ENCODE peak calls at places on chromosomes 4 and X, in eight cellular contexts. J is fibroblast of mammary gland, G is GM12865, D is NB4, U is choroid plexus epithelial cell, M is progenitor cell of endocrine pancreas, F is endothelial cell of umbilical vein, H is GM13977. S is an unnamed sample.

GRCh38 chr4:20773144-20773997 is 73.1 kb downstream of the PACRGL start:
- DNase-seq in G (peak), D (peak), H (peak), J (peak), F (peak), U (peak), M (peak), S (peak)

GRCh38 chrX:12770440-12770839 is 20.8 kb upstream of the PRPS2 start:
- DNase-seq in D (peak), U (peak), F (peak), J (peak), G (peak), H (no peak), M (no peak), S (no peak)

GRCh38 chr4:48944659-48945290 is 38.2 kb upstream of the OCIAD2 start:
- DNase-seq in U (no peak), M (no peak), H (peak), F (no peak), G (peak), J (no peak), D (peak), S (no peak)

GRCh38 chr4:85228264-85228663 is 246.7 kb upstream of the ARHGAP24 start:
- DNase-seq in H (no peak), J (no peak), D (peak), G (peak), F (no peak), U (peak), M (no peak), S (no peak)

GRCh38 chr4:80989921-80990544 is 40.5 kb upstream of the BMP3 start:
- DNase-seq in G (peak), D (peak), F (peak), U (peak), J (peak), M (no peak), H (peak), S (no peak)

GRCh38 chr4:104897297-104897645 is 249.4 kb upstream of the TET2 start:
- DNase-seq in J (peak), F (no peak), H (no peak), D (no peak), U (peak), G (no peak), M (no peak), S (no peak)

GRCh38 chrX:39398973-39399268 is 597.7 kb downstream of the MID1IP1 start:
- DNase-seq in F (peak), M (no peak), H (no peak), D (no peak), J (no peak), G (no peak), U (no peak), S (no peak)

GRCh38 chr4:93719552-93719951 is 109.0 kb upstream of the ATOH1 start:
- DNase-seq in G (no peak), U (no peak), H (no peak), M (no peak), D (no peak), F (no peak), J (no peak), S (no peak)

GRCh38 chr4:97106161-97106560 is 1037.1 kb downstream of the STPG2 start:
- DNase-seq in D (no peak), H (no peak), M (no peak), F (no peak), J (no peak), G (no peak), U (no peak), S (no peak)

GRCh38 chr4:24032371-24032989 is 142.6 kb upstream of the PPARGC1A start:
- DNase-seq in D (peak), U (peak), J (peak), H (peak), M (no peak), F (no peak), G (peak), S (peak)

GRCh38 chrX:46676399-46677351 is 82.2 kb downstream of the SLC9A7 start:
- DNase-seq in J (no peak), U (no peak), F (no peak), H (no peak), D (peak), G (no peak), M (no peak), S (no peak)

GRCh38 chrX:69067841-69068240 is 97.4 kb downstream of the PJA1 start:
- DNase-seq in H (no peak), U (no peak), F (no peak), D (no peak), G (no peak), M (no peak), J (no peak), S (no peak)

GRCh38 chrX:16946971-16947562 is 609 bp downstream of the REPS2 start:
- DNase-seq in D (peak), G (no peak), J (no peak), M (peak), F (no peak), H (no peak), U (no peak), S (peak)

GRCh38 chr4:97656034-97656720 is 487.1 kb downstream of the STPG2 start:
- DNase-seq in F (no peak), U (peak), M (no peak), J (peak), H (no peak), D (peak), G (no peak), S (no peak)

GRCh38 chrX:72021975-72022374 is 109.7 kb downstream of the RTL5 start:
- DNase-seq in G (peak), H (peak), J (peak), M (no peak), D (peak), U (peak), F (no peak), S (no peak)

GRCh38 chr4:140238353-140239041 is 84.5 kb upstream of the MAML3 start:
- DNase-seq in M (no peak), G (no peak), U (peak), F (peak), D (peak), J (peak), H (no peak), S (peak)

GRCh38 chr4:8050555-8051206 is 107.9 kb downstream of the ABLIM2 start:
- DNase-seq in D (no peak), J (peak), M (no peak), G (no peak), H (no peak), U (peak), F (no peak), S (no peak)

GRCh38 chr4:85005865-85006377 is 39.4 kb upstream of the WDFY3 start:
- DNase-seq in D (peak), J (peak), U (peak), H (no peak), F (peak), G (no peak), M (no peak), S (no peak)

GRCh38 chr4:61770456-61770855 is 570.3 kb downstream of the ADGRL3 start:
- DNase-seq in G (no peak), F (no peak), H (no peak), U (peak), D (no peak), M (no peak), J (no peak), S (no peak)

GRCh38 chr4:132992686-132993085 is 156.4 kb upstream of the PCDH10 start:
- DNase-seq in M (no peak), D (no peak), G (no peak), H (no peak), F (peak), U (no peak), J (no peak), S (no peak)

GRCh38 chr4:2929469-2929868 is 33.7 kb downstream of the NOP14 start:
- DNase-seq in H (no peak), F (no peak), U (no peak), D (peak), G (no peak), M (no peak), J (no peak), S (no peak)

GRCh38 chr4:135508006-135508714 is 1306.6 kb upstream of the PABPC4L start:
- DNase-seq in U (peak), F (peak), H (no peak), J (peak), D (peak), G (no peak), M (no peak), S (no peak)

GRCh38 chr4:145808021-145808650 is 128.2 kb downstream of the C4orf51 start:
- DNase-seq in M (no peak), J (peak), D (peak), F (peak), H (peak), U (peak), G (peak), S (no peak)

GRCh38 chr4:47669946-47670345 is 167.9 kb downstream of the CORIN start:
- DNase-seq in H (no peak), J (no peak), F (no peak), D (no peak), G (no peak), M (no peak), U (peak), S (no peak)

GRCh38 chrX:68930576-68931317 is 101.9 kb downstream of the EFNB1 start:
- DNase-seq in H (no peak), D (no peak), M (no peak), U (no peak), F (no peak), J (no peak), G (no peak), S (no peak)

GRCh38 chr4:72377491-72378194 is 191.4 kb downstream of the ADAMTS3 start:
- DNase-seq in H (no peak), F (no peak), G (no peak), D (no peak), U (peak), M (no peak), J (no peak), S (no peak)

GRCh38 chrX:118536687-118537461 is 41.3 kb downstream of the DOCK11 start:
- DNase-seq in G (peak), J (peak), D (peak), F (peak), H (no peak), U (peak), M (no peak), S (peak)

GRCh38 chr4:3801931-3802550 is 35.9 kb downstream of the ADRA2C start:
- DNase-seq in M (no peak), H (no peak), J (no peak), U (no peak), G (no peak), F (no peak), D (no peak), S (peak)

GRCh38 chrX:96713303-96713702 is 28.7 kb downstream of the DIAPH2 start:
- DNase-seq in H (no peak), M (no peak), D (no peak), J (no peak), F (no peak), U (no peak), G (no peak), S (no peak)

GRCh38 chr4:94605241-94605640 is 152.5 kb upstream of the BMPR1B start:
- DNase-seq in H (no peak), J (no peak), U (no peak), F (peak), G (no peak), M (no peak), D (no peak), S (no peak)

GRCh38 chr4:15504041-15504440 is 34.4 kb downstream of the CC2D2A start:
- DNase-seq in J (no peak), G (no peak), F (no peak), U (peak), M (no peak), D (no peak), H (no peak), S (no peak)

GRCh38 chrX:112913807-112914206 is 73.2 kb upstream of the AMOT start:
- DNase-seq in U (no peak), H (no peak), J (no peak), M (no peak), G (no peak), D (no peak), F (no peak), S (no peak)

GRCh38 chrX:48958635-48959094 is 1.3 kb upstream of the OTUD5 start:
- DNase-seq in D (peak), U (peak), H (no peak), G (no peak), J (peak), M (no peak), F (peak), S (peak)

GRCh38 chr4:4461850-4462249 is 74.9 kb downstream of the NSG1 start:
- DNase-seq in M (no peak), J (no peak), D (no peak), U (no peak), G (no peak), F (no peak), H (no peak), S (no peak)

GRCh38 chrX:28126886-28127285 is 145.6 kb upstream of the DCAF8L1 start:
- DNase-seq in D (no peak), M (no peak), G (no peak), U (no peak), J (no peak), F (no peak), H (no peak), S (no peak)

GRCh38 chr4:100348472-100348871 is 158.2 kb upstream of the DDIT4L start:
- DNase-seq in F (peak), D (peak), J (peak), G (no peak), H (no peak), M (no peak), U (peak), S (no peak)

GRCh38 chr4:185742766-185743165 is 69.2 kb downstream of the SORBS2 start:
- DNase-seq in U (peak), F (no peak), D (peak), G (peak), J (no peak), M (no peak), H (no peak), S (no peak)

GRCh38 chrX:53227224-53227765 is 2.3 kb upstream of the KDM5C start:
- DNase-seq in D (peak), F (no peak), J (no peak), U (no peak), G (no peak), M (no peak), H (no peak), S (no peak)

GRCh38 chrX:53224860-53225797 is at the start of gene KDM5C:
- DNase-seq in G (peak), M (peak), J (peak), U (peak), F (peak), H (peak), D (peak), S (peak)

GRCh38 chrX:53223955-53224859 is 800 bp downstream of the KDM5C start:
- DNase-seq in J (peak), G (peak), D (no peak), H (peak), U (peak), M (peak), F (peak), S (peak)

DNA sequence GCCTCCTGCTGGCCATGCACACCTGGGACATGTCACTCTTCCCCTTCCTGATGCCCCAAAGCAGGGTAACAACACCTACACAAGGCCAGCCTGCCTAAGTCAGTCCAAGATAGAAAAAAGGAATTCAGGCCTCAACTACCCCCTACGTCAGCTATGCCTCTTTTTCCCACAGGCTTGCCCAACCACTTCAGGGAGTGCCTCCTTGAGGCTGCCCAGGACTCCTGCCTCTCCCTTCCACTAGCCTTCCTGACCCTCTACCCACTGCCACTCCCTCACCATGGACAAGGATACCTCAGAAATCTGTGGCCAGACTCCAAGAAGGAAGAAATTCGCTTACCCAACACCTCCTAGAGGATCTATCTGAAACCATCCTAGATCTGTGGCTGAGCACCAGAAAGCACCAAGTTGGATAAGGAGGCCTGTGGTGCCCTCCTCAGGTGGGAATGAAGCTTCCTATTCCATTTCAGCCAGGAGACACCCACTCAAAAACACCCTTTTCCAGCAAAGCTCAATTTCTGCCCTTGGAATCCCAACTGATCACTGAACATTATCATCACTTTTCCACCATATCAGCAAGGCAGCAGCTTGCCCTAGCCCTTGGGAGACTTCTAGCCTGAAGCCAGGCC is 1.8 kb downstream of the KDM5C start:
- DNase-seq in G (no peak), D (no peak), J (peak), U (no peak), M (no peak), H (no peak), F (no peak), S (no peak)
- TF ChIP-seq CTCF in G (no peak), D (no peak), J (no peak), U (peak), M (no peak), H (no peak), F (no peak), S (no peak)

GRCh38 chrX:31260351-31260750 is 188.5 kb upstream of the FTHL17 start:
- DNase-seq in J (no peak), H (no peak), U (peak), G (no peak), M (no peak), F (no peak), D (no peak), S (no peak)
- TF ChIP-seq CTCF in J (no peak), H (no peak), U (no peak), G (no peak), M (no peak), F (no peak), D (no peak), S (no peak)

GRCh38 chr4:27001398-27002164 is 140.9 kb downstream of the STIM2 start:
- DNase-seq in F (no peak), H (no peak), M (no peak), U (no peak), J (no peak), D (no peak), G (no peak), S (no peak)
- TF ChIP-seq CTCF in F (no peak), H (no peak), M (no peak), U (no peak), J (no peak), D (no peak), G (no peak), S (peak)

GRCh38 chrX:32276153-32276552 is 935.2 kb downstream of the DMD start:
- DNase-seq in J (no peak), G (no peak), D (no peak), M (no peak), F (no peak), H (no peak), U (no peak), S (no peak)

GRCh38 chrX:32281853-32282252 is 929.5 kb downstream of the DMD start:
- DNase-seq in D (no peak), F (no peak), U (no peak), H (no peak), G (no peak), J (no peak), M (no peak), S (no peak)
- TF ChIP-seq CTCF in D (no peak), F (no peak), U (no peak), H (no peak), G (no peak), J (no peak), M (no peak), S (no peak)

GRCh38 chr4:33477715-33478114 is 2757.5 kb downstream of the PCDH7 start:
- DNase-seq in G (no peak), M (no peak), F (no peak), D (no peak), U (no peak), J (no peak), H (no peak), S (no peak)
- TF ChIP-seq CTCF in G (no peak), M (no peak), F (no peak), D (no peak), U (no peak), J (no peak), H (no peak), S (no peak)